ENCODE peak calls at places on chromosomes 16 and 17, in seven cellular contexts. W is H9; S is effector memory CD8-positive, alpha-beta T cell; P is ovary; G is activated CD4-positive, alpha-beta T cell treated with anti-CD3 and anti-CD28 coated beads, Interleukin-2, amount 50 U/mL, for 4 hours; N is activated T-helper 1 cell treated with anti-CD3 and anti-CD28 coated beads, Interleukin-2, amount 50 U/mL, for 16 hours; Q is endothelial cell. V is an unnamed sample.

GRCh38 chr16:49617016-49617569 is 238.8 kb downstream of the ZNF423 start:
- DNase-seq in W (peak), S (no peak), P (no peak), G (no peak), N (no peak), Q (no peak), V (no peak)

GRCh38 chr16:85798901-85799496 is 345 bp downstream of the EMC8 start:
- DNase-seq in W (peak), S (peak), P (no peak), G (peak), N (no peak), Q (peak), V (no peak)

GRCh38 chr16:53546988-53547391 is 44.0 kb upstream of the AKTIP start:
- DNase-seq in W (peak), S (no peak), P (no peak), G (no peak), N (no peak), Q (peak), V (peak)

GRCh38 chr17:29143894-29144293 is 36.3 kb downstream of the MYO18A start:
- DNase-seq in W (peak), S (no peak), P (no peak), G (no peak), N (no peak), Q (peak), V (peak)

GRCh38 chr17:49566668-49567071 is 9.0 kb upstream of the NXPH3 start:
- DNase-seq in W (no peak), S (no peak), P (no peak), G (no peak), N (no peak), Q (no peak), V (no peak)

GRCh38 chr17:10292057-10292931 is 80.5 kb downstream of the MYH13 start:
- DNase-seq in W (no peak), S (no peak), P (no peak), G (no peak), N (no peak), Q (no peak), V (peak)

GRCh38 chr16:23121024-23121423 is 28.2 kb downstream of the USP31 start:
- DNase-seq in W (no peak), S (no peak), P (no peak), G (no peak), N (no peak), Q (no peak), V (peak)

GRCh38 chr17:15651583-15652110 is 32.1 kb upstream of the FBXW10B start:
- DNase-seq in W (peak), S (no peak), P (peak), G (no peak), N (no peak), Q (no peak), V (peak)

GRCh38 chr17:79919164-79919585 is 79.9 kb upstream of the CBX4 start:
- DNase-seq in W (no peak), S (no peak), P (peak), G (no peak), N (no peak), Q (no peak), V (no peak)

GRCh38 chr17:7219812-7220592 is at the start of the genes ACADVL and DLG4:
- DNase-seq in W (peak), S (peak), P (peak), G (peak), N (peak), Q (peak), V (peak)

GRCh38 chr16:85301171-85301690 is 189.0 kb upstream of the CIBAR2 start:
- DNase-seq in W (no peak), S (no peak), P (no peak), G (no peak), N (no peak), Q (no peak), V (no peak)

GRCh38 chr16:68429081-68429740 is 19.1 kb downstream of the SMPD3 start:
- DNase-seq in W (no peak), S (no peak), P (no peak), G (no peak), N (no peak), Q (no peak), V (no peak)

GRCh38 chr16:53341787-53342186 is 92.5 kb upstream of the RBL2 start:
- DNase-seq in W (no peak), S (no peak), P (no peak), G (peak), N (no peak), Q (no peak), V (no peak)

GRCh38 chr17:44826123-44826790 is 3.8 kb downstream of the GJC1 start:
- DNase-seq in W (no peak), S (no peak), P (peak), G (no peak), N (no peak), Q (no peak), V (no peak)

GRCh38 chr16:81843243-81843582 is 64.1 kb downstream of the PLCG2 start:
- DNase-seq in W (no peak), S (no peak), P (no peak), G (no peak), N (no peak), Q (no peak), V (no peak)

GRCh38 chr17:44970136-44970737 is 2.1 kb upstream of the C1QL1 start:
- DNase-seq in W (peak), S (no peak), P (peak), G (no peak), N (no peak), Q (no peak), V (peak)

GRCh38 chr17:32609085-32609484 is 122.3 kb downstream of the CDK5R1 start:
- DNase-seq in W (no peak), S (peak), P (no peak), G (peak), N (peak), Q (no peak), V (no peak)

GRCh38 chr16:30619643-30620042 is 9.5 kb upstream of the ZNF689 start:
- DNase-seq in W (no peak), S (no peak), P (no peak), G (no peak), N (no peak), Q (no peak), V (no peak)

GRCh38 chr17:69187294-69187693 is 41.3 kb downstream of the ABCA10 start:
- DNase-seq in W (no peak), S (no peak), P (no peak), G (no peak), N (no peak), Q (no peak), V (no peak)